ENCODE peak calls at places on chromosomes 7 and 10, in eight cellular contexts. D is NCI-H748 treated with DMSO at 0.1 percent for 48 hours; I is mucosa of descending colon; V is posterior cingulate gyrus; C is T1000; U is CD4-positive, alpha-beta memory T cell; W is heart left ventricle; L is activated T-cell treated with anti-CD3 and anti-CD28 coated beads, Interleukin-2, amount 50 U/mL, for 1 hour. T is an unnamed sample.

GRCh38 chr10:116490028-116490662 is 55.6 kb upstream of the PNLIP start:
- DNase-seq in L (no peak), I (no peak), D (no peak), W (no peak), U (no peak), C (no peak), V (no peak), T (no peak)

GRCh38 chr7:7569113-7569527 is 2.4 kb downstream of the MIOS start:
- DNase-seq in D (no peak), V (no peak), U (peak; percentile 25), W (no peak), I (no peak), L (no peak), C (no peak), T (no peak)

GRCh38 chr10:102508506-102508905 is 4.7 kb downstream of the SUFU start:
- DNase-seq in W (no peak), I (no peak), C (no peak), U (no peak), L (no peak), V (peak; percentile 83), D (no peak), T (no peak)

GRCh38 chr7:2729893-2730716 is 42.1 kb downstream of the AMZ1 start:
- DNase-seq in C (no peak), L (no peak), I (peak; percentile 47), V (peak; percentile 91), W (no peak), D (no peak), U (no peak), T (no peak)

GRCh38 chr10:22340362-22341189 is 4.7 kb upstream of the SPAG6 start:
- DNase-seq in D (peak; percentile 73), C (peak; percentile 100), U (peak; percentile 74), V (peak; percentile 93), L (peak; percentile 73), W (peak; percentile 71), I (peak; percentile 79), T (peak; percentile 77)

GRCh38 chr10:88227342-88228018 is 355.6 kb downstream of the RNLS start:
- DNase-seq in V (no peak), L (no peak), U (no peak), W (peak; percentile 64), C (no peak), I (no peak), D (no peak), T (peak; percentile 70)

GRCh38 chr10:124545756-124546369 is 84.2 kb downstream of the LHPP start:
- DNase-seq in D (no peak), L (no peak), C (no peak), U (no peak), I (no peak), V (no peak), W (no peak), T (no peak)

GRCh38 chr10:120586471-120586872 is 129.4 kb downstream of the PLPP4 start:
- DNase-seq in D (no peak), V (no peak), I (no peak), W (no peak), C (no peak), L (no peak), U (no peak), T (no peak)

GRCh38 chr7:2629740-2630681 is 1.8 kb upstream of the TTYH3 start:
- DNase-seq in U (no peak), C (no peak), I (peak; percentile 89), V (no peak), W (no peak), L (no peak), D (no peak), T (no peak)

GRCh38 chr10:107952649-107953589 is 788.4 kb upstream of the SORCS1 start:
- DNase-seq in W (no peak), C (no peak), I (no peak), D (no peak), L (no peak), V (no peak), U (no peak), T (no peak)

GRCh38 chr10:12717981-12718707 is 283.4 kb downstream of the CCDC3 start:
- DNase-seq in I (no peak), D (no peak), C (no peak), W (no peak), V (no peak), U (no peak), L (no peak), T (no peak)

T was measured in BE2C.